ENCODE peak calls at places on chromosomes 1 and 21, in seven cellular contexts. One of them, this sample, is unnamed.

GRCh38 chr1:185996211-185996610 is 262.0 kb downstream of the HMCN1 start:
- DNase-seq in fibroblast of lung: peak; percentile 74
- DNase-seq in AG10803: peak; percentile 74
- DNase-seq in astrocyte of the spinal cord: peak; percentile 79
- DNase-seq in suprapubic skin: no peak
- DNase-seq in spleen: no peak
- DNase-seq in psoas muscle: peak; percentile 62
- DNase-seq in this sample: peak; percentile 92

GRCh38 chr1:116191294-116191693 is 80.1 kb downstream of the MAB21L3 start:
- DNase-seq in fibroblast of lung: no peak
- DNase-seq in AG10803: no peak
- DNase-seq in astrocyte of the spinal cord: no peak
- DNase-seq in suprapubic skin: no peak
- DNase-seq in spleen: no peak
- DNase-seq in psoas muscle: no peak
- DNase-seq in this sample: no peak

GRCh38 chr21:31316488-31317169 is 27.4 kb downstream of the TIAM1 start:
- DNase-seq in fibroblast of lung: no peak
- DNase-seq in AG10803: no peak
- DNase-seq in astrocyte of the spinal cord: no peak
- DNase-seq in suprapubic skin: no peak
- DNase-seq in spleen: no peak
- DNase-seq in psoas muscle: no peak
- DNase-seq in this sample: no peak

GRCh38 chr1:108000620-108001105 is 35.7 kb upstream of the VAV3 start:
- DNase-seq in fibroblast of lung: peak; percentile 95
- DNase-seq in AG10803: peak; percentile 26
- DNase-seq in astrocyte of the spinal cord: peak; percentile 89
- DNase-seq in suprapubic skin: no peak
- DNase-seq in spleen: no peak
- DNase-seq in psoas muscle: peak; percentile 49
- DNase-seq in this sample: peak; percentile 93

GRCh38 chr1:72435025-72435424 is 152.7 kb upstream of the NEGR1 start:
- DNase-seq in fibroblast of lung: no peak
- DNase-seq in AG10803: peak; percentile 20
- DNase-seq in astrocyte of the spinal cord: peak; percentile 63
- DNase-seq in suprapubic skin: no peak
- DNase-seq in spleen: no peak
- DNase-seq in psoas muscle: no peak
- DNase-seq in this sample: peak; percentile 31

GRCh38 chr1:201459052-201459451 is 9.9 kb downstream of the PHLDA3 start:
- DNase-seq in fibroblast of lung: no peak
- DNase-seq in AG10803: no peak
- DNase-seq in astrocyte of the spinal cord: no peak
- DNase-seq in suprapubic skin: peak; percentile 43
- DNase-seq in spleen: no peak
- DNase-seq in psoas muscle: no peak
- DNase-seq in this sample: no peak

GRCh38 chr1:79646885-79647284 is 640.4 kb upstream of the ADGRL4 start:
- DNase-seq in fibroblast of lung: peak; percentile 8
- DNase-seq in AG10803: no peak
- DNase-seq in astrocyte of the spinal cord: no peak
- DNase-seq in suprapubic skin: no peak
- DNase-seq in spleen: no peak
- DNase-seq in psoas muscle: no peak
- DNase-seq in this sample: no peak

GRCh38 chr1:65026235-65026634 is 59.9 kb upstream of the JAK1 start:
- DNase-seq in fibroblast of lung: no peak
- DNase-seq in AG10803: peak; percentile 9
- DNase-seq in astrocyte of the spinal cord: no peak
- DNase-seq in suprapubic skin: no peak
- DNase-seq in spleen: no peak
- DNase-seq in psoas muscle: no peak
- DNase-seq in this sample: no peak

GRCh38 chr1:229253170-229253974 is 17.5 kb upstream of the RAB4A start:
- DNase-seq in fibroblast of lung: no peak
- DNase-seq in AG10803: peak; percentile 34
- DNase-seq in astrocyte of the spinal cord: peak; percentile 47
- DNase-seq in suprapubic skin: no peak
- DNase-seq in spleen: no peak
- DNase-seq in psoas muscle: no peak
- DNase-seq in this sample: peak; percentile 70

GRCh38 chr1:115467196-115467595 is 129.1 kb upstream of the NGF start:
- DNase-seq in fibroblast of lung: no peak
- DNase-seq in AG10803: no peak
- DNase-seq in astrocyte of the spinal cord: no peak
- DNase-seq in suprapubic skin: no peak
- DNase-seq in spleen: no peak
- DNase-seq in psoas muscle: no peak
- DNase-seq in this sample: no peak

GRCh38 chr1:152410599-152410998 is 3.5 kb downstream of the CRNN start:
- DNase-seq in fibroblast of lung: no peak
- DNase-seq in AG10803: peak; percentile 47
- DNase-seq in astrocyte of the spinal cord: peak; percentile 10
- DNase-seq in suprapubic skin: no peak
- DNase-seq in spleen: no peak
- DNase-seq in psoas muscle: no peak
- DNase-seq in this sample: no peak

GRCh38 chr1:26530898-26531598 is 1.5 kb downstream of the RPS6KA1 start:
- DNase-seq in fibroblast of lung: peak; percentile 19
- DNase-seq in AG10803: peak; percentile 29
- DNase-seq in astrocyte of the spinal cord: peak; percentile 50
- DNase-seq in suprapubic skin: no peak
- DNase-seq in spleen: peak; percentile 83
- DNase-seq in psoas muscle: no peak
- DNase-seq in this sample: peak; percentile 47
- TF ChIP-seq CTCF in fibroblast of lung: peak; percentile 6
- TF ChIP-seq CTCF in AG10803: peak; percentile 15
- TF ChIP-seq CTCF in astrocyte of the spinal cord: peak; percentile 34
- TF ChIP-seq CTCF in suprapubic skin: no peak
- TF ChIP-seq CTCF in spleen: no peak
- TF ChIP-seq CTCF in psoas muscle: no peak
- TF ChIP-seq CTCF in this sample: no peak

GRCh38 chr1:28437924-28438699 is 67.7 kb upstream of the RCC1 start:
- DNase-seq in fibroblast of lung: peak; percentile 91
- DNase-seq in AG10803: peak; percentile 99
- DNase-seq in astrocyte of the spinal cord: peak; percentile 93
- DNase-seq in suprapubic skin: peak; percentile 85
- DNase-seq in spleen: peak; percentile 73
- DNase-seq in psoas muscle: peak; percentile 89
- DNase-seq in this sample: peak; percentile 97
- H3K4me3 ChIP-seq in fibroblast of lung: peak overlapping the region; percentile 49
- H3K4me3 ChIP-seq in AG10803: peak overlapping the region; percentile 50
- H3K4me3 ChIP-seq in astrocyte of the spinal cord: peak overlapping the region; percentile 27
- H3K4me3 ChIP-seq in suprapubic skin: peak overlapping the region; percentile 35
- H3K4me3 ChIP-seq in spleen: peak overlapping the region; percentile 44
- H3K4me3 ChIP-seq in psoas muscle: peak overlapping the region; percentile 66
- H3K4me3 ChIP-seq in this sample: peak overlapping the region; percentile 52

GRCh38 chr1:162305969-162306368 is 70.7 kb downstream of the SPATA46 start:
- DNase-seq in fibroblast of lung: no peak
- DNase-seq in AG10803: no peak
- DNase-seq in astrocyte of the spinal cord: peak; percentile 52
- DNase-seq in suprapubic skin: no peak
- DNase-seq in spleen: no peak
- DNase-seq in psoas muscle: no peak
- DNase-seq in this sample: peak; percentile 61

GRCh38 chr1:162302246-162302645 is 74.4 kb downstream of the SPATA46 start:
- DNase-seq in fibroblast of lung: peak; percentile 17
- DNase-seq in AG10803: no peak
- DNase-seq in astrocyte of the spinal cord: no peak
- DNase-seq in suprapubic skin: no peak
- DNase-seq in spleen: no peak
- DNase-seq in psoas muscle: no peak
- DNase-seq in this sample: no peak

GRCh38 chr1:162302660-162303344 is 73.9 kb downstream of the SPATA46 start:
- DNase-seq in fibroblast of lung: peak; percentile 75
- DNase-seq in AG10803: no peak
- DNase-seq in astrocyte of the spinal cord: peak; percentile 81
- DNase-seq in suprapubic skin: no peak
- DNase-seq in spleen: no peak
- DNase-seq in psoas muscle: no peak
- DNase-seq in this sample: peak; percentile 72

GRCh38 chr1:162301696-162302095 is 75.0 kb downstream of the SPATA46 start:
- DNase-seq in fibroblast of lung: no peak
- DNase-seq in AG10803: no peak
- DNase-seq in astrocyte of the spinal cord: no peak
- DNase-seq in suprapubic skin: no peak
- DNase-seq in spleen: no peak
- DNase-seq in psoas muscle: no peak
- DNase-seq in this sample: no peak

DNA sequence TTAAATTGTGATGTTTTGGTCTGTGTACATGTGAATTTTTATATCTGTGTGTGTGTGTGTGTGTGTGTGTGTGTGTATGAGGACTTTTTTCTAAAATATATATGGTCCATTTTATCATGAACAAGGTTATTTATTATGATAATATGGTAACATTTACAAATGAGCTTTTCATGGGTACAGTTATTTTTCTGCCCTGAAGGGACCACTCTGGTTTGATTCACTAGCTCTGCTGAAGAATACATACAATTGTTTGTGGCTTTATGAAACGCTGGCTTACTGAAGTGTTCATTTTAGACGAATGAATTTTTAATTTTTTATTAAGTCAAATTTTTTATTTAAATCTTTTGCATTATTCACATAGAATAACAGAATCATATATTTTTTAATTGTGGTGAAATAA is 71.9 kb downstream of the SPATA46 start:
- DNase-seq in fibroblast of lung: no peak
- DNase-seq in AG10803: no peak
- DNase-seq in astrocyte of the spinal cord: no peak
- DNase-seq in suprapubic skin: no peak
- DNase-seq in spleen: no peak
- DNase-seq in psoas muscle: no peak
- DNase-seq in this sample: no peak
- TF ChIP-seq CTCF in fibroblast of lung: no peak
- TF ChIP-seq CTCF in AG10803: no peak
- TF ChIP-seq CTCF in astrocyte of the spinal cord: no peak
- TF ChIP-seq CTCF in suprapubic skin: no peak
- TF ChIP-seq CTCF in spleen: no peak
- TF ChIP-seq CTCF in psoas muscle: no peak
- TF ChIP-seq CTCF in this sample: no peak

DNA sequence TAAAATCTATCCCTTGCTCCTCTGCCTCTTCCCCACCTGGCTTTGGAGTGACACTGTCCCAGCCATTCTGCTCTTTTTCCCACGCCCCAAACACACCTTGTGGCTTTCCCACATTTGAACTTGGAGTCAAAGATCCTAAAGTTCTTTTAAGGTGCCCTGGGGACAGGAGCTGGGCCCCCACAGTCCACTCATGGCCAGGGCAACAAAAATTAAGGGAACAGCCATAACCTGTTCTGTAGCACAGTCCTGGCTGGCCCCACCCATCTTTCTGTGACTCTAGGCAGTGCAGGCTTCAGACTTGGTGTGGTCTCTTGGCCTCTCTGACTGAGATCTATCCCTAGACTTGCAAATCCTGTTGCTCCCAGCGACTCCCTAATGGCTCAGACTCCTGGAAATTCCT is 143.0 kb upstream of the MAGI3 start:
- DNase-seq in fibroblast of lung: no peak
- DNase-seq in AG10803: no peak
- DNase-seq in astrocyte of the spinal cord: no peak
- DNase-seq in suprapubic skin: no peak
- DNase-seq in spleen: no peak
- DNase-seq in psoas muscle: no peak
- DNase-seq in this sample: no peak
- H3K4me3 ChIP-seq in fibroblast of lung: no peak overlapping the region
- H3K4me3 ChIP-seq in AG10803: no peak overlapping the region
- H3K4me3 ChIP-seq in astrocyte of the spinal cord: no peak overlapping the region
- H3K4me3 ChIP-seq in suprapubic skin: no peak overlapping the region
- H3K4me3 ChIP-seq in spleen: no peak overlapping the region
- H3K4me3 ChIP-seq in psoas muscle: no peak overlapping the region
- H3K4me3 ChIP-seq in this sample: no peak overlapping the region

GRCh38 chr1:95287078-95287477 is 53.1 kb downstream of the RWDD3 start:
- DNase-seq in fibroblast of lung: no peak
- DNase-seq in AG10803: no peak
- DNase-seq in astrocyte of the spinal cord: no peak
- DNase-seq in suprapubic skin: no peak
- DNase-seq in spleen: no peak
- DNase-seq in psoas muscle: no peak
- DNase-seq in this sample: no peak
- TF ChIP-seq CTCF in fibroblast of lung: no peak
- TF ChIP-seq CTCF in AG10803: no peak
- TF ChIP-seq CTCF in astrocyte of the spinal cord: no peak
- TF ChIP-seq CTCF in suprapubic skin: no peak
- TF ChIP-seq CTCF in spleen: no peak
- TF ChIP-seq CTCF in psoas muscle: no peak
- TF ChIP-seq CTCF in this sample: no peak

DNA sequence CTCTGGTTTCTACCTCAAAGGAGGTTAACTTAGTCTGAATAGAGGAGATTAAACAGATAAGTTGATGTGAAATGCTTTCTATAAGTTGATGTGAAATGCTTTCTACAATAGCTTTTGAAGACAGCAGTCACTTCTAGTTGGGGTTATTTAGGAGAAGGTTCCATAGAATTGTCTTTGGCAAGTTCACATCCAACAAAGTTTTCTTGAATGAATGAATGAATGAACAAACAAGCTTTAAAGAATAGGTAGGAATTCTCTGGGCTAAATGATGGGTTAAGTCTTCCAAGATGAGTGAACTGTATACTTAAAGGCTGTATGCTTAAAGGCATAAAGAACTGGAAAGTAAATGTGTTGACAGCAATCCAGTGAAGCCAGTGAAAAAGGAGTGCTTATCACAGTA is 1.9 kb downstream of the CDC73 start:
- DNase-seq in fibroblast of lung: no peak
- DNase-seq in AG10803: no peak
- DNase-seq in astrocyte of the spinal cord: no peak
- DNase-seq in suprapubic skin: no peak
- DNase-seq in spleen: no peak
- DNase-seq in psoas muscle: no peak
- DNase-seq in this sample: no peak
- H3K4me3 ChIP-seq in fibroblast of lung: peak overlapping the region; percentile 18
- H3K4me3 ChIP-seq in AG10803: peak overlapping the region; percentile 87
- H3K4me3 ChIP-seq in astrocyte of the spinal cord: peak overlapping the region; percentile 79
- H3K4me3 ChIP-seq in suprapubic skin: no peak overlapping the region
- H3K4me3 ChIP-seq in spleen: peak overlapping the region; percentile 68
- H3K4me3 ChIP-seq in psoas muscle: peak overlapping the region; percentile 92
- H3K4me3 ChIP-seq in this sample: peak overlapping the region; percentile 96

GRCh38 chr1:164515221-164515620 is 43.8 kb upstream of the PBX1 start:
- DNase-seq in fibroblast of lung: no peak
- DNase-seq in AG10803: no peak
- DNase-seq in astrocyte of the spinal cord: no peak
- DNase-seq in suprapubic skin: no peak
- DNase-seq in spleen: no peak
- DNase-seq in psoas muscle: peak; percentile 55
- DNase-seq in this sample: no peak

GRCh38 chr1:164519426-164519825 is 39.6 kb upstream of the PBX1 start:
- DNase-seq in fibroblast of lung: no peak
- DNase-seq in AG10803: no peak
- DNase-seq in astrocyte of the spinal cord: no peak
- DNase-seq in suprapubic skin: no peak
- DNase-seq in spleen: no peak
- DNase-seq in psoas muscle: no peak
- DNase-seq in this sample: no peak

GRCh38 chr1:164524810-164525209 is 34.2 kb upstream of the PBX1 start:
- DNase-seq in fibroblast of lung: peak; percentile 89
- DNase-seq in AG10803: peak; percentile 39
- DNase-seq in astrocyte of the spinal cord: peak; percentile 38
- DNase-seq in suprapubic skin: no peak
- DNase-seq in spleen: no peak
- DNase-seq in psoas muscle: no peak
- DNase-seq in this sample: peak; percentile 28

GRCh38 chr1:164515932-164516331 is 43.1 kb upstream of the PBX1 start:
- DNase-seq in fibroblast of lung: peak; percentile 87
- DNase-seq in AG10803: peak; percentile 23
- DNase-seq in astrocyte of the spinal cord: no peak
- DNase-seq in suprapubic skin: no peak
- DNase-seq in spleen: no peak
- DNase-seq in psoas muscle: no peak
- DNase-seq in this sample: peak; percentile 66

GRCh38 chr1:164518692-164519332 is 40.2 kb upstream of the PBX1 start:
- DNase-seq in fibroblast of lung: no peak
- DNase-seq in AG10803: no peak
- DNase-seq in astrocyte of the spinal cord: no peak
- DNase-seq in suprapubic skin: no peak
- DNase-seq in spleen: no peak
- DNase-seq in psoas muscle: no peak
- DNase-seq in this sample: no peak
- TF ChIP-seq CTCF in fibroblast of lung: no peak
- TF ChIP-seq CTCF in AG10803: peak; percentile 5
- TF ChIP-seq CTCF in astrocyte of the spinal cord: no peak
- TF ChIP-seq CTCF in suprapubic skin: no peak
- TF ChIP-seq CTCF in spleen: no peak
- TF ChIP-seq CTCF in psoas muscle: no peak
- TF ChIP-seq CTCF in this sample: no peak

This sample was measured in foreskin fibroblast.